ENCODE peak calls at places on chromosomes 2 and 18, in six cellular contexts. U is tibial nerve; E is endodermal cell; D is activated naive CD8-positive, alpha-beta T cell treated with anti-CD3 and anti-CD28 coated beads for 36 hours; M is fibroblast of the aortic adventitia; L is GM20000. K is an unnamed sample.

GRCh38 chr2:149387411-149387810 is 57.0 kb downstream of the LYPD6 start:
- DNase-seq in E (no peak), U (no peak), D (no peak), L (no peak), M (no peak), K (no peak)

GRCh38 chr2:231000211-231000904 is 4.4 kb downstream of the SPATA3 start:
- DNase-seq in U (no peak), L (no peak), E (peak), M (no peak), D (no peak), K (no peak)

GRCh38 chr2:218708086-218708485 is 2.5 kb upstream of the TTLL4 start:
- DNase-seq in E (no peak), U (no peak), M (no peak), L (peak), D (no peak), K (no peak)

GRCh38 chr2:233444501-233444900 is 90.2 kb downstream of the DGKD start:
- DNase-seq in U (no peak), L (no peak), M (no peak), E (no peak), D (no peak), K (no peak)

GRCh38 chr2:39175391-39175790 is 54.5 kb upstream of the SOS1 start:
- DNase-seq in U (no peak), L (no peak), E (no peak), D (no peak), M (no peak), K (no peak)

GRCh38 chr2:19178175-19178574 is 180.2 kb downstream of the OSR1 start:
- DNase-seq in D (no peak), U (no peak), M (peak), L (no peak), E (no peak), K (no peak)

GRCh38 chr18:66640431-66640830 is 36.5 kb upstream of the CDH19 start:
- DNase-seq in L (no peak), U (peak), E (no peak), M (no peak), D (no peak), K (no peak)

GRCh38 chr2:126797622-126798275 is 100.9 kb upstream of the TEX51 start:
- DNase-seq in L (no peak), D (no peak), M (no peak), U (no peak), E (peak), K (no peak)

GRCh38 chr2:66434679-66435548 is at the start of gene MEIS1:
- DNase-seq in D (peak), L (peak), E (peak), U (peak), M (peak), K (peak)

GRCh38 chr2:100142393-100142792 is at the start of gene AFF3:
- DNase-seq in M (no peak), U (peak), D (peak), L (peak), E (no peak), K (no peak)

GRCh38 chr2:235647836-235648235 is 154.0 kb downstream of the AGAP1 start:
- DNase-seq in U (no peak), D (no peak), M (no peak), L (no peak), E (no peak), K (peak)

GRCh38 chr2:73980566-73980965 is 4.1 kb upstream of the TET3 start:
- DNase-seq in U (no peak), E (no peak), L (no peak), D (no peak), M (no peak), K (no peak)

GRCh38 chr18:79352432-79352831 is 43.3 kb upstream of the NFATC1 start:
- DNase-seq in M (no peak), E (peak), U (no peak), L (no peak), D (no peak), K (no peak)

GRCh38 chr2:231181848-231182247 is 16.6 kb upstream of the ARMC9 start:
- DNase-seq in L (peak), M (peak), E (peak), D (no peak), U (peak), K (peak)

GRCh38 chr2:94871226-94872087 is at the start of gene TEKT4:
- DNase-seq in D (no peak), L (no peak), E (no peak), U (no peak), M (no peak), K (no peak)

GRCh38 chr18:55031979-55032378 is 72.7 kb upstream of the CCDC68 start:
- DNase-seq in M (no peak), U (no peak), L (no peak), D (no peak), E (no peak), K (no peak)

GRCh38 chr2:5942204-5942603 is 250.0 kb downstream of the SOX11 start:
- DNase-seq in M (no peak), D (no peak), U (no peak), E (no peak), L (no peak), K (no peak)

GRCh38 chr2:206289391-206289790 is 14.9 kb downstream of the ZDBF2 start:
- DNase-seq in M (no peak), E (no peak), L (no peak), D (no peak), U (no peak), K (no peak)

GRCh38 chr2:191571163-191571769 is 106.7 kb upstream of the NABP1 start:
- DNase-seq in M (peak), D (no peak), U (no peak), E (no peak), L (peak), K (peak)

GRCh38 chr2:25387479-25388449 is 46.0 kb upstream of the DNMT3A start:
- DNase-seq in D (no peak), U (no peak), E (peak), M (no peak), L (no peak), K (no peak)

GRCh38 chr2:108288534-108289106 is at the start of gene SULT1C2:
- DNase-seq in M (no peak), L (no peak), D (no peak), U (no peak), E (peak), K (no peak)

K was measured in GM03348.